ENCODE peak calls at places on chromosomes 4 and X, in seven cellular contexts. F is cardiac muscle cell, C is A549, B is IMR-90, A is right lobe of liver, U is HCT116, I is ovary. R is an unnamed sample. For H3K4me1, the result is how much of the 10 kb centered on the place peaks cover.

GRCh38 chrX:3141031-3141430 is 99.8 kb downstream of the ARSF start:
- DNase-seq in U (no peak), C (no peak), B (peak), I (no peak), A (no peak), F (no peak), R (no peak)

GRCh38 chr4:1794809-1795303 is 1.8 kb downstream of the FGFR3 start:
- DNase-seq in C (no peak), U (no peak), F (peak), B (no peak), I (no peak), A (no peak), R (no peak)

GRCh38 chr4:40831462-40831861 is 81.7 kb downstream of the NSUN7 start:
- DNase-seq in F (no peak), A (no peak), I (no peak), B (no peak), C (no peak), U (no peak), R (no peak)

GRCh38 chr4:11505225-11505971 is 76.7 kb upstream of the HS3ST1 start:
- DNase-seq in B (no peak), U (peak), C (peak), A (no peak), F (no peak), I (no peak), R (peak)

GRCh38 chr4:139656614-139657486 is 8.8 kb upstream of the MGST2 start:
- DNase-seq in B (peak), C (peak), F (peak), U (peak), I (peak), A (peak), R (peak)

GRCh38 chr4:16225139-16225538 is 1.1 kb downstream of the TAPT1 start:
- DNase-seq in B (peak), C (peak), F (no peak), A (no peak), I (no peak), U (no peak), R (no peak)

GRCh38 chr4:96602661-96603060 is 762.8 kb downstream of the PDHA2 start:
- DNase-seq in U (peak), A (no peak), B (no peak), I (no peak), F (no peak), C (no peak), R (no peak)

GRCh38 chr4:177005801-177006230 is 213.1 kb upstream of the VEGFC start:
- DNase-seq in U (no peak), A (no peak), F (no peak), C (peak), I (no peak), B (peak), R (no peak)

GRCh38 chr4:179399054-179399782 is 1957.0 kb upstream of the AGA start:
- DNase-seq in B (no peak), A (no peak), C (no peak), U (no peak), I (no peak), F (no peak), R (no peak)

GRCh38 chr4:154983714-154984113 is 202.6 kb downstream of the RBM46 start:
- DNase-seq in I (no peak), B (no peak), A (no peak), F (no peak), C (no peak), U (no peak), R (no peak)

GRCh38 chr4:39528056-39528465 is 822 bp upstream of the UGDH start:
- DNase-seq in A (no peak), U (no peak), I (no peak), B (peak), C (no peak), F (no peak), R (no peak)

GRCh38 chr4:89356086-89356485 is 48.5 kb upstream of the GPRIN3 start:
- DNase-seq in U (no peak), F (no peak), I (no peak), A (no peak), C (no peak), B (no peak), R (no peak)

GRCh38 chrX:22366166-22366702 is 93.5 kb downstream of the CBLL2 start:
- DNase-seq in F (no peak), C (no peak), I (no peak), A (no peak), B (peak), U (no peak), R (no peak)

GRCh38 chr4:41268024-41268423 is 11.3 kb downstream of the UCHL1 start:
- DNase-seq in F (no peak), U (no peak), A (no peak), B (no peak), C (no peak), I (no peak), R (no peak)

GRCh38 chr4:71487324-71487677 is 148.5 kb downstream of the SLC4A4 start:
- DNase-seq in A (no peak), F (peak), C (no peak), I (no peak), U (no peak), B (no peak), R (no peak)

GRCh38 chr4:25439913-25440477 is 62.9 kb downstream of the ANAPC4 start:
- DNase-seq in I (peak), C (peak), U (peak), A (no peak), B (peak), F (peak), R (peak)

GRCh38 chr4:173367285-173367684 is 3.5 kb upstream of the SAP30 start:
- DNase-seq in A (no peak), F (no peak), I (no peak), C (no peak), U (no peak), B (peak), R (no peak)

GRCh38 chr4:46937493-46937892 is 28.4 kb upstream of the COX7B2 start:
- DNase-seq in A (no peak), F (no peak), I (no peak), B (no peak), U (no peak), C (no peak), R (no peak)

GRCh38 chr4:4869380-4869723 is 9.9 kb downstream of the MSX1 start:
- DNase-seq in F (no peak), U (no peak), B (no peak), C (no peak), I (no peak), A (no peak), R (no peak)

GRCh38 chr4:93764647-93765246 is 63.8 kb upstream of the ATOH1 start:
- DNase-seq in B (peak), C (peak), F (peak), I (no peak), U (peak), A (no peak), R (peak)

GRCh38 chr4:123096038-123096437 is 173.6 kb upstream of the NUDT6 start:
- DNase-seq in C (peak), A (no peak), B (no peak), I (no peak), F (peak), U (peak), R (no peak)

GRCh38 chr4:127982445-127982844 is 17.2 kb downstream of the ABHD18 start:
- DNase-seq in U (no peak), B (no peak), A (no peak), C (no peak), I (no peak), F (no peak), R (no peak)

GRCh38 chr4:156672924-156673323 is 298.7 kb downstream of the PDGFC start:
- DNase-seq in B (no peak), U (peak), C (no peak), I (no peak), F (no peak), A (no peak), R (no peak)

GRCh38 chrX:63488546-63489373 is 137.6 kb upstream of the SPIN4 start:
- DNase-seq in C (no peak), U (no peak), B (no peak), A (no peak), F (no peak), I (no peak), R (no peak)

GRCh38 chrX:44012484-44013096 is 39.4 kb upstream of the NDP start:
- DNase-seq in U (peak), I (no peak), B (peak), F (no peak), C (peak), A (no peak), R (peak)

GRCh38 chrX:13885591-13885990 is 68.7 kb upstream of the GPM6B start:
- DNase-seq in U (no peak), C (no peak), F (no peak), A (no peak), B (no peak), I (no peak), R (no peak)

GRCh38 chr4:112325522-112325921 is 28.4 kb downstream of the ALPK1 start:
- DNase-seq in B (no peak), F (no peak), I (no peak), U (no peak), C (no peak), A (no peak), R (no peak)

GRCh38 chr4:55618546-55619143 is 17.5 kb downstream of the NMU start:
- DNase-seq in C (no peak), I (no peak), F (no peak), B (no peak), U (no peak), A (no peak), R (no peak)

GRCh38 chr4:144355809-144356757 is 215.6 kb upstream of the GYPA start:
- DNase-seq in A (no peak), U (peak), I (no peak), B (peak), F (peak), C (peak), R (peak)

GRCh38 chrX:17547658-17548057 is 172.7 kb downstream of the NHS start:
- DNase-seq in B (peak), I (peak), U (peak), C (peak), A (peak), F (peak), R (peak)

GRCh38 chrX:153520286-153520917 is 3.0 kb downstream of the ATP2B3 start:
- DNase-seq in I (no peak), C (no peak), A (no peak), B (no peak), F (no peak), U (no peak), R (no peak)

GRCh38 chrX:40928076-40928475 is 157.2 kb upstream of the USP9X start:
- DNase-seq in B (no peak), U (no peak), C (no peak), A (no peak), I (no peak), F (no peak), R (no peak)

GRCh38 chrX:40920351-40920750 is 164.9 kb upstream of the USP9X start:
- DNase-seq in A (no peak), C (no peak), U (no peak), F (no peak), I (no peak), B (no peak), R (no peak)

GRCh38 chrX:40922307-40922706 is 162.9 kb upstream of the USP9X start:
- DNase-seq in I (no peak), F (peak), C (peak), A (no peak), B (peak), U (peak), R (no peak)
- TF ChIP-seq CTCF in I (no peak), F (peak), C (no peak), A (no peak), B (peak), U (peak), R (no peak)

GRCh38 chr4:13546855-13547562 is 2.7 kb upstream of the NKX3-2 start:
- DNase-seq in C (no peak), I (no peak), A (no peak), U (no peak), F (no peak), B (no peak), R (no peak)
- H3K4me1 ChIP-seq in C (under half), I (under half), A (under half), U (under half), F (under half), B (under half), R (under half)

DNA sequence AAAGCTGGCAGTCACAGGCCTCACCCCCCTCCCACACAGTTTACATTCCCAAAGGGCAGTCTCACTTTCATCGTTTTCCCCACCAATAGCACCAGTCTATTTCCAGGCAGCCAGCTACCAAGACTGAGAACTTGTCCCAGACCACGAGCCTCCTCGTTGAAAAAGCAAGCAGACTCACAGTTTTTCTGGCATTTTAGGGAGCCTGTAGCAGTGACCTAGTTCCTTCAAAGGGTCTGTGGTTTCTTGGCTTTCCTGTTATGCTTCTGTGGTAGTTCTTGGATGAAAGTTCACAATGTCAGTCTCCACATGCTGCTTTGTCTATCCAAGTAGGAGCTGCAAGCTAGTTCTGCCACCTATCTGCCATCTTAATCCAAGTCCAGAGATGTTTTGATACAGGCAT is 151.6 kb upstream of the ZC4H2 start:
- DNase-seq in B (no peak), A (no peak), U (no peak), I (no peak), C (no peak), F (no peak), R (no peak)
- H3K4me3 ChIP-seq in B (no peak), A (no peak), U (no peak), I (no peak), C (no peak), F (no peak), R (no peak)

GRCh38 chr4:73417342-73417741 is 13.3 kb downstream of the ALB start:
- DNase-seq in F (no peak), B (no peak), U (no peak), C (no peak), A (no peak), I (no peak), R (no peak)

GRCh38 chr4:73416423-73417087 is 12.5 kb downstream of the ALB start:
- DNase-seq in A (no peak), U (no peak), I (no peak), B (no peak), F (no peak), C (no peak), R (no peak)

GRCh38 chr4:73413294-73413755 is 9.2 kb downstream of the ALB start:
- DNase-seq in B (no peak), I (no peak), F (no peak), A (no peak), U (no peak), C (no peak), R (no peak)

GRCh38 chr4:73415807-73416238 is 11.7 kb downstream of the ALB start:
- DNase-seq in I (no peak), U (no peak), F (no peak), B (no peak), C (no peak), A (no peak), R (no peak)

DNA sequence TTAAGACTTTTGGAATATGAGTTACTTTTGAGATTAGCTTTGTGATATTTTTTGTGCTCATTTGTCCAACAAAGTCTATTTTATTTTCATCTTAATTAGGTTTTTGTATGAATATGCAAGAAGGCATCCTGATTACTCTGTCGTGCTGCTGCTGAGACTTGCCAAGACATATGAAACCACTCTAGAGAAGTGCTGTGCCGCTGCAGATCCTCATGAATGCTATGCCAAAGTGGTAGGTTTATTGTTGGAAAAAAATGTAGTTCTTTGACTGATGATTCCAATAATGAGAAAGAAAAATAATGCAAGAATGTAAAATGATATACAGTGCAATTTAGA is 10.8 kb downstream of the ALB start:
- DNase-seq in C (no peak), B (no peak), A (no peak), F (no peak), U (no peak), I (no peak), R (no peak)
- TF ChIP-seq CTCF in C (no peak), B (no peak), A (no peak), F (no peak), U (no peak), I (no peak), R (no peak)

DNA sequence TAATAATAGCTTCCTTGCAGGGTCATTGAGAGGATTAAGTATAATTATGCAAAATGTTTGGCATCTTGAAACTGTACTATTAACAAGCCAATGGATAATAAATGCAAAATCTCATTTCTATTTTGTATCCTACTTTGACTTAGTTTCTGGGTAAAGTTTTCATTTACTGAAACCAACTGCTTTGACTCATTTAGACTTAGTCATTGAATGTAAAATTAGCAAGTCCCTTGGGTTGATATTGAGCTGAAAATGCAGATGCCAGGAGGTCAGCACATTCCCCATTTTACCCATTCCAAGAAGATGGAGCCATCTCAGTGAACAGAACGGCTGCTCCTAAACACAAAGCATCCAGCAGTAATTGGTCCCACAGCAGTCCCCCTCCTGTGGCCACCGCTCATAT is 74.7 kb upstream of the GATB start:
- DNase-seq in B (no peak), A (no peak), U (no peak), F (no peak), I (no peak), C (no peak), R (no peak)
- H3K4me1 ChIP-seq in B (under half), A (under half), U (under half), F (under half), I (under half), C (under half), R (under half)

DNA sequence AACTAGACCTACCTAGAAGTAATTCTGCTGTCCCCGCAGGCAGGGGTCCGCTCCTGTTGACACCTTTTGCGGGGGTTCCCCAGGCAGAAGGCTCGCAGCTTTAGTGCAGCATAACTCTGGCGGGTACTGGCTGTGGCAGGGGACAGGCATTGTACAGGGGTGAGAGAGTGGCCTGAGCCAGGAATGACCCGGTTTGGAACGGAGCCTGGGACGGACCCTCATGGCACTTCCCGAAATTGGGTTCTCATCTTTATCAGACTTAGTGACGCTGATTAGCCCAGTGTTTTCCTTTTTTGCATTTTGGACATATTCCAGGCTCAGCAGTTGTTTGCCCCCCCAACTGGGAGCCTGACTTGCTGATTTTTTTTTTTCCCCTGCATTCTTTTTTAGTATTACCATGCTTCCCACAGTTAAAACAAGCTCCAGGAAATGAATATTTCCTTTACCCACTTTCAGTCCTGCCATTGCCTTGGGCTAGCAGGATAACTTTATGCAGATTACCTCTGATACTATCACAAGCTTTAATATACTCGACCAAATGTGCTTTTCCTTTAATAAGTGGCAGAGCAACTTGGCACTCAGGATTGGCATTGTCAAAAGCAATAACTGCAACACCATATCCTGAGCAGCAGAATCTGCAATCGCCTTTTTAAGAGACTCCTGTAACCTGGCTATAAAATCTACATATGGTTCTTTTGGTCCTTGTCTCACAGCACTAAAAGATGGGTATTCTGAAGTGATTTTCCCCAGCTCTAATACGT is 55.9 kb upstream of the WDR1 start:
- DNase-seq in I (no peak), B (no peak), U (no peak), F (no peak), A (no peak), C (no peak), R (no peak)
- H3K4me3 ChIP-seq in I (no peak), B (no peak), U (no peak), F (no peak), A (no peak), C (no peak), R (no peak)

GRCh38 chr4:153679476-153679875 is 4.6 kb upstream of the TLR2 start:
- DNase-seq in A (no peak), U (no peak), F (no peak), I (no peak), C (no peak), B (no peak), R (no peak)
- TF ChIP-seq CTCF in A (no peak), U (no peak), F (no peak), I (no peak), C (no peak), B (no peak), R (no peak)

R was measured in body of pancreas.